ENCODE peak calls at places on chromosomes 7 and 10, in five cellular contexts. Z is ovary, T is ascending aorta, F is brain microvascular endothelial cell, R is colonic mucosa. J is an unnamed sample.

GRCh38 chr10:8059191-8059936 is 4.9 kb downstream of the GATA3 start:
- DNase-seq in Z (no peak), T (no peak), F (no peak), R (no peak), J (no peak)

GRCh38 chr10:30345611-30346010 is 3.5 kb downstream of the MTPAP start:
- DNase-seq in Z (no peak), T (no peak), F (no peak), R (no peak), J (no peak)

GRCh38 chr10:98472171-98472570 is 25.4 kb upstream of the HPS1 start:
- DNase-seq in Z (no peak), T (no peak), F (no peak), R (no peak), J (no peak)

GRCh38 chr7:155796381-155797261 is 15.6 kb downstream of the SHH start:
- DNase-seq in Z (no peak), T (no peak), F (peak), R (peak), J (peak)

GRCh38 chr7:11332186-11332864 is 358.7 kb downstream of the PHF14 start:
- DNase-seq in Z (no peak), T (no peak), F (no peak), R (no peak), J (no peak)

GRCh38 chr7:4479367-4480039 is 202.6 kb upstream of the FOXK1 start:
- DNase-seq in Z (no peak), T (no peak), F (peak), R (peak), J (no peak)

GRCh38 chr10:101536800-101537199 is 51.3 kb downstream of the POLL start:
- DNase-seq in Z (no peak), T (no peak), F (no peak), R (no peak), J (no peak)

GRCh38 chr7:7539152-7539551 is 3.5 kb upstream of the COL28A1 start:
- DNase-seq in Z (no peak), T (no peak), F (no peak), R (no peak), J (no peak)

GRCh38 chr7:138691166-138691565 is 10.0 kb downstream of the SVOPL start:
- DNase-seq in Z (no peak), T (no peak), F (no peak), R (no peak), J (no peak)

GRCh38 chr10:130749911-130750310 is 561.6 kb downstream of the TCERG1L start:
- DNase-seq in Z (no peak), T (no peak), F (no peak), R (no peak), J (no peak)

GRCh38 chr10:94076325-94076841 is 82.7 kb downstream of the PLCE1 start:
- DNase-seq in Z (peak), T (no peak), F (peak), R (peak), J (no peak)
- TF ChIP-seq CTCF in Z (peak), T (peak), F (peak), R (no peak), J (no peak)

GRCh38 chr10:127815147-127815546 is 77.6 kb downstream of the CLRN3 start:
- DNase-seq in Z (no peak), T (no peak), F (no peak), R (no peak), J (no peak)
- TF ChIP-seq CTCF in Z (peak), T (no peak), F (no peak), R (no peak), J (no peak)

GRCh38 chr10:5163487-5163886 is 21.5 kb downstream of the AKR1C8 start:
- DNase-seq in Z (no peak), T (no peak), F (no peak), R (no peak), J (no peak)
- TF ChIP-seq CTCF in Z (no peak), T (no peak), F (no peak), R (no peak), J (no peak)

DNA sequence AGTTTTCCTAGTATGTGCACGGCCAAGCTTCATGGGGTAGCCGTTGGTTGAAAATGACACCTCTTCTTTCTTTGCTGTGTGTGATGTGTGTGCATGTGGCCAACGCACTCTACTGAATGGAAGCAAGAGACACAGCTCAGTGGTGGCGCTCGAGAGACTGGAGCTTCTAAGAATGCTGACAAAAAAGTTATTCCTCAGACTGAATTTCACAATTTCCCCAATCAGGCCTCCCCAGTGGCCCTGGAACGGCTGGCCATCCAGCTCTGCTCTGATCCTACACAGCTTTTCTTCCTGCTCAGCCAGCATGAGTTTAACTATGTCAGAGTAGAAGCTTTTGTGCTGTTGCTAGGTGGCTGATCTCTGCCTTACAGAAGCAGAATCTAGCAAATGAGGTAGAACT is 186.7 kb upstream of the PLXDC2 start:
- DNase-seq in Z (peak), T (peak), F (peak), R (peak), J (no peak)
- TF ChIP-seq CTCF in Z (peak), T (no peak), F (peak), R (no peak), J (no peak)

GRCh38 chr10:126907423-126907970 is 2.3 kb downstream of the DOCK1 start:
- DNase-seq in Z (no peak), T (no peak), F (no peak), R (no peak), J (no peak)
- TF ChIP-seq CTCF in Z (no peak), T (no peak), F (peak), R (no peak), J (no peak)